ENCODE peak calls at places on chromosomes 2 and 18, in ten cellular contexts. F is tibial nerve; E is brain microvascular endothelial cell; B is anterior cingulate cortex; Y is vagina; H is NCI-H446 treated with DMSO at 0.1 percent for 48 hours; X is erythroblast; D is amygdala; O is midbrain; N is activated naive CD8-positive, alpha-beta T cell treated with anti-CD3 and anti-CD28 coated beads, Interleukin-2, amount 50 U/mL, for 24 hours. T is an unnamed sample.

GRCh38 chr2:16475581-16475980 is 190.1 kb downstream of the CYRIA start:
- DNase-seq in H (no peak), N (no peak), F (no peak), B (no peak), Y (no peak), D (no peak), E (no peak), X (peak), O (no peak), T (no peak)

GRCh38 chr2:54572636-54573531 is 116.8 kb downstream of the SPTBN1 start:
- DNase-seq in D (no peak), B (no peak), E (peak), F (no peak), N (peak), X (no peak), O (no peak), Y (no peak), H (no peak), T (peak)

GRCh38 chr2:45964226-45964841 is 312.9 kb downstream of the PRKCE start:
- DNase-seq in B (peak), X (no peak), E (peak), D (no peak), N (peak), F (peak), Y (peak), H (peak), O (peak), T (peak)

GRCh38 chr18:59870623-59871130 is 29.1 kb upstream of the PMAIP1 start:
- DNase-seq in O (no peak), N (no peak), F (no peak), D (no peak), Y (no peak), H (no peak), B (no peak), E (no peak), X (no peak), T (no peak)

GRCh38 chr2:109374548-109375130 is 239.1 kb downstream of the SEPTIN10 start:
- DNase-seq in F (no peak), X (no peak), H (no peak), E (no peak), O (no peak), Y (no peak), N (no peak), B (no peak), D (no peak), T (no peak)

GRCh38 chr2:25431604-25432003 is 89.9 kb upstream of the DNMT3A start:
- DNase-seq in B (no peak), O (no peak), H (no peak), X (no peak), F (no peak), D (no peak), E (no peak), Y (no peak), N (no peak), T (no peak)

GRCh38 chr2:62293490-62294212 is 97.7 kb downstream of the B3GNT2 start:
- DNase-seq in O (peak), Y (no peak), H (no peak), N (no peak), X (peak), F (peak), B (peak), E (no peak), D (no peak), T (no peak)

GRCh38 chr2:215505044-215505786 is 69.3 kb upstream of the FN1 start:
- DNase-seq in F (no peak), X (peak), D (no peak), H (no peak), E (peak), Y (no peak), N (no peak), B (no peak), O (no peak), T (no peak)

GRCh38 chr2:74777161-74777900 is 56.6 kb upstream of the HK2 start:
- DNase-seq in F (no peak), D (no peak), N (no peak), Y (no peak), B (no peak), E (no peak), O (no peak), X (no peak), H (no peak), T (peak)

GRCh38 chr18:63588869-63589268 is 1.7 kb downstream of the SERPINB13 start:
- DNase-seq in Y (no peak), O (no peak), F (no peak), H (no peak), D (no peak), X (no peak), E (no peak), B (no peak), N (no peak), T (no peak)

GRCh38 chr2:157395811-157396210 is 48.1 kb downstream of the CYTIP start:
- DNase-seq in Y (no peak), B (no peak), O (no peak), N (no peak), E (no peak), X (no peak), F (no peak), D (no peak), H (no peak), T (no peak)

GRCh38 chr2:202609381-202610145 is 25.2 kb upstream of the FAM117B start:
- DNase-seq in Y (no peak), F (no peak), B (no peak), O (no peak), N (no peak), X (no peak), D (no peak), E (no peak), H (no peak), T (no peak)

GRCh38 chr2:1784087-1784486 is 39.8 kb upstream of the PXDN start:
- DNase-seq in B (no peak), X (no peak), O (no peak), F (no peak), N (no peak), Y (no peak), E (no peak), D (no peak), H (no peak), T (no peak)

GRCh38 chr18:13521418-13521817 is 204.9 kb downstream of the FAM210A start:
- DNase-seq in H (no peak), Y (no peak), N (no peak), F (no peak), O (no peak), D (no peak), X (no peak), B (no peak), E (no peak), T (no peak)

GRCh38 chr2:222709191-222709891 is 37.9 kb downstream of the MOGAT1 start:
- DNase-seq in E (peak), F (peak), D (peak), H (no peak), X (peak), N (peak), O (peak), B (peak), Y (no peak), T (peak)

GRCh38 chr2:241803387-241804325 is 5.3 kb upstream of the NEU4 start:
- DNase-seq in Y (peak), N (peak), O (peak), D (no peak), H (no peak), F (peak), E (peak), B (peak), X (peak), T (peak)

GRCh38 chr2:236499691-236500573 is 69.7 kb upstream of the ACKR3 start:
- DNase-seq in H (no peak), F (no peak), N (no peak), Y (no peak), B (no peak), E (no peak), O (no peak), X (no peak), D (no peak), T (no peak)

GRCh38 chr2:12330916-12331315 is 385.8 kb upstream of the TRIB2 start:
- DNase-seq in X (no peak), D (no peak), N (no peak), Y (no peak), B (no peak), F (no peak), E (peak), H (no peak), O (no peak), T (no peak)

GRCh38 chr2:11411768-11412448 is 54.1 kb downstream of the E2F6 start:
- DNase-seq in N (peak), F (no peak), O (peak), B (peak), E (peak), D (no peak), H (no peak), X (peak), Y (no peak), T (no peak)

GRCh38 chr2:127701651-127702394 is 526 bp downstream of the SFT2D3 start:
- DNase-seq in F (no peak), D (no peak), O (peak), H (peak), X (peak), N (peak), Y (no peak), B (peak), E (peak), T (peak)

GRCh38 chr2:143347303-143347702 is 218.1 kb downstream of the ARHGAP15 start:
- DNase-seq in Y (no peak), E (no peak), X (no peak), H (peak), O (no peak), F (no peak), B (no peak), N (no peak), D (no peak), T (no peak)

GRCh38 chr18:55534547-55534946 is 53.4 kb downstream of the TCF4 start:
- DNase-seq in H (no peak), X (no peak), B (no peak), O (no peak), F (no peak), E (no peak), N (no peak), D (no peak), Y (no peak), T (no peak)

GRCh38 chr2:11533278-11534077 is at the start of gene GREB1:
- DNase-seq in F (no peak), D (no peak), X (no peak), O (no peak), H (no peak), E (no peak), N (no peak), B (no peak), Y (no peak), T (no peak)

GRCh38 chr2:27085670-27086089 is 892 bp upstream of the KHK start:
- DNase-seq in D (peak), B (peak), F (peak), X (peak), O (peak), Y (no peak), E (peak), H (no peak), N (peak), T (peak)

GRCh38 chr2:98479959-98480524 is 35.4 kb downstream of the INPP4A start:
- DNase-seq in X (peak), B (peak), D (no peak), E (no peak), O (peak), H (peak), F (no peak), N (peak), Y (no peak), T (peak)

GRCh38 chr2:128714285-128714684 is 395.6 kb upstream of the HS6ST1 start:
- DNase-seq in F (no peak), N (no peak), D (no peak), E (no peak), H (no peak), B (no peak), O (no peak), X (no peak), Y (peak), T (no peak)

GRCh38 chr2:142877265-142877756 is at the start of gene KYNU:
- DNase-seq in D (no peak), B (no peak), E (no peak), X (no peak), Y (no peak), F (no peak), N (no peak), H (no peak), O (no peak), T (no peak)

GRCh38 chr18:62718268-62718800 is 3.0 kb downstream of the PHLPP1 start:
- DNase-seq in B (no peak), F (no peak), Y (no peak), N (no peak), X (peak), E (no peak), D (no peak), O (no peak), H (no peak), T (no peak)

GRCh38 chr18:44988821-44989587 is 308.3 kb downstream of the SETBP1 start:
- DNase-seq in X (no peak), D (no peak), E (no peak), F (no peak), B (no peak), H (no peak), Y (no peak), N (no peak), O (no peak), T (no peak)

GRCh38 chr2:19360266-19360665 is 1.8 kb upstream of the OSR1 start:
- DNase-seq in F (no peak), O (no peak), Y (no peak), H (no peak), N (no peak), E (no peak), X (no peak), D (no peak), B (no peak), T (no peak)

GRCh38 chr2:230473378-230473777 is 57.4 kb downstream of the SP100 start:
- DNase-seq in D (no peak), O (no peak), H (no peak), X (no peak), Y (no peak), B (no peak), N (no peak), E (no peak), F (no peak), T (peak)

GRCh38 chr2:535222-535621 is 142.0 kb downstream of the TMEM18 start:
- DNase-seq in H (no peak), X (no peak), B (no peak), Y (no peak), F (no peak), E (peak), D (no peak), N (no peak), O (no peak), T (no peak)

GRCh38 chr2:171794918-171795317 is 99.1 kb downstream of the SLC25A12 start:
- DNase-seq in B (no peak), O (no peak), X (no peak), N (no peak), E (no peak), D (no peak), F (no peak), Y (no peak), H (no peak), T (no peak)

GRCh38 chr2:133841905-133842304 is 273.6 kb upstream of the NCKAP5 start:
- DNase-seq in Y (no peak), N (no peak), H (no peak), O (no peak), F (no peak), E (peak), X (no peak), B (no peak), D (no peak), T (no peak)

GRCh38 chr2:70922591-70923234 is 13.0 kb upstream of the ATP6V1B1 start:
- DNase-seq in E (no peak), N (no peak), X (no peak), O (no peak), B (no peak), Y (no peak), H (no peak), D (no peak), F (peak), T (no peak)

GRCh38 chr2:240433973-240434727 is 1.3 kb upstream of the GPC1 start:
- DNase-seq in X (no peak), H (no peak), N (peak), F (no peak), Y (peak), D (no peak), E (peak), B (no peak), O (no peak), T (peak)

T was measured in stimulated activated CD4-positive, alpha-beta T cell treated with anti-CD3 and anti-CD28 coated beads, Interleukin-15, amount 100 ng/mL, for 24 hours.